ENCODE peak calls at places on chromosomes 13 and 19, in four cellular contexts. U is heart left ventricle, Y is tibial nerve, B is prostate gland. N is an unnamed sample.

GRCh38 chr19:33629826-33630375 is 8.1 kb downstream of the CHST8 start:
- DNase-seq in U (no peak), Y (no peak), B (no peak), N (no peak)

GRCh38 chr13:45340422-45341033 is 455 bp downstream of the TPT1 start:
- DNase-seq in U (peak; percentile 96), Y (peak; percentile 78), B (peak; percentile 91), N (peak; percentile 91)

GRCh38 chr19:45767410-45767880 is 1.6 kb downstream of the SIX5 start:
- DNase-seq in U (peak; percentile 87), Y (peak; percentile 81), B (peak; percentile 83), N (peak; percentile 77)

GRCh38 chr13:59364508-59365187 is 799.1 kb downstream of the DIAPH3 start:
- DNase-seq in U (no peak), Y (no peak), B (no peak), N (no peak)

GRCh38 chr19:6890421-6890913 is 3.1 kb downstream of the ADGRE1 start:
- DNase-seq in U (no peak), Y (no peak), B (no peak), N (no peak)

GRCh38 chr19:9362905-9363304 is at the start of gene ZNF177:
- DNase-seq in U (no peak), Y (no peak), B (no peak), N (peak; percentile 75)

GRCh38 chr19:42422092-42422575 is 5.1 kb downstream of the LIPE start:
- DNase-seq in U (peak; percentile 64), Y (no peak), B (no peak), N (no peak)

GRCh38 chr19:30254214-30254613 is 118.0 kb upstream of the ZNF536 start:
- DNase-seq in U (no peak), Y (no peak), B (no peak), N (no peak)

GRCh38 chr13:21825801-21826200 is 154.9 kb downstream of the FGF9 start:
- DNase-seq in U (no peak), Y (no peak), B (no peak), N (no peak)

GRCh38 chr19:1019980-1020867 is 699 bp downstream of the TMEM259 start:
- DNase-seq in U (peak; percentile 79), Y (no peak), B (no peak), N (peak; percentile 54)

GRCh38 chr13:110106726-110107125 is 200.2 kb downstream of the COL4A1 start:
- DNase-seq in U (no peak), Y (no peak), B (no peak), N (peak; percentile 64)

GRCh38 chr19:16825312-16826168 is 3.7 kb upstream of the SIN3B start:
- DNase-seq in U (no peak), Y (peak; percentile 28), B (peak; percentile 54), N (peak; percentile 92)

GRCh38 chr19:927707-928401 is 2.0 kb downstream of the ARID3A start:
- DNase-seq in U (no peak), Y (no peak), B (no peak), N (no peak)

GRCh38 chr13:36275190-36276002 is 22.2 kb downstream of the CCDC169 start:
- DNase-seq in U (no peak), Y (no peak), B (peak; percentile 55), N (peak; percentile 71)

GRCh38 chr19:54415208-54415900 is at the start of gene TTYH1:
- DNase-seq in U (no peak), Y (no peak), B (no peak), N (peak; percentile 59)

GRCh38 chr19:49473868-49474544 is at the start of gene FLT3LG:
- DNase-seq in U (peak; percentile 90), Y (peak; percentile 50), B (peak; percentile 56), N (peak; percentile 66)

GRCh38 chr19:7547153-7547552 is 11.6 kb downstream of the PNPLA6 start:
- DNase-seq in U (no peak), Y (no peak), B (no peak), N (no peak)

GRCh38 chr13:41224113-41225110 is 30.0 kb upstream of the KBTBD7 start:
- DNase-seq in U (no peak), Y (no peak), B (no peak), N (no peak)

GRCh38 chr13:46179576-46180368 is 2.2 kb downstream of the LCP1 start:
- DNase-seq in U (peak; percentile 62), Y (no peak), B (no peak), N (peak; percentile 33)

GRCh38 chr19:55467236-55468053 is 2.9 kb upstream of the C19orf85 start:
- DNase-seq in U (peak; percentile 88), Y (peak; percentile 63), B (peak; percentile 27), N (peak; percentile 79)

GRCh38 chr19:33468361-33469170 is 53.0 kb downstream of the PEPD start:
- DNase-seq in U (no peak), Y (no peak), B (no peak), N (no peak)

GRCh38 chr19:1251503-1252220 is 3.3 kb downstream of the MIDN start:
- DNase-seq in U (peak; percentile 91), Y (no peak), B (peak; percentile 42), N (no peak)

GRCh38 chr19:14786421-14786851 is 8.1 kb upstream of the ADGRE2 start:
- DNase-seq in U (peak; percentile 71), Y (no peak), B (peak; percentile 14), N (peak; percentile 56)

GRCh38 chr19:45455707-45456499 is 11.9 kb upstream of the FOSB start:
- DNase-seq in U (peak; percentile 90), Y (peak; percentile 67), B (peak; percentile 94), N (peak; percentile 81)

GRCh38 chr19:41739361-41739760 is 16.0 kb upstream of the CEACAM6 start:
- DNase-seq in U (no peak), Y (no peak), B (no peak), N (no peak)

GRCh38 chr19:16457195-16457953 is 14.4 kb downstream of the EPS15L1 start:
- DNase-seq in U (peak; percentile 81), Y (no peak), B (no peak), N (no peak)

GRCh38 chr19:35388277-35389054 is 17.6 kb downstream of the GPR42 start:
- DNase-seq in U (no peak), Y (no peak), B (peak; percentile 65), N (no peak)

GRCh38 chr13:30191491-30192100 is 115.8 kb downstream of the KATNAL1 start:
- DNase-seq in U (no peak), Y (no peak), B (no peak), N (no peak)

GRCh38 chr13:41945926-41946325 is 15.0 kb downstream of the VWA8 start:
- DNase-seq in U (no peak), Y (no peak), B (no peak), N (no peak)

GRCh38 chr13:79645569-79645968 is 164.6 kb downstream of the NDFIP2 start:
- DNase-seq in U (no peak), Y (no peak), B (no peak), N (no peak)

GRCh38 chr19:13848811-13849241 is 28.1 kb upstream of the NANOS3 start:
- DNase-seq in U (no peak), Y (no peak), B (no peak), N (no peak)

GRCh38 chr19:12163841-12164240 is 945 bp downstream of the ZNF136 start:
- DNase-seq in U (no peak), Y (no peak), B (no peak), N (no peak)

GRCh38 chr13:75091707-75092106 is 390.3 kb downstream of the TBC1D4 start:
- DNase-seq in U (no peak), Y (no peak), B (no peak), N (no peak)

GRCh38 chr13:44921931-44922758 is 67.1 kb downstream of the NUFIP1 start:
- DNase-seq in U (no peak), Y (peak; percentile 54), B (peak; percentile 93), N (peak; percentile 64)

GRCh38 chr19:58407658-58408151 is 744 bp upstream of the ZNF584 start:
- DNase-seq in U (no peak), Y (no peak), B (no peak), N (peak; percentile 41)

GRCh38 chr19:19627716-19628498 is at the start of gene LPAR2:
- DNase-seq in U (no peak), Y (no peak), B (peak; percentile 69), N (peak; percentile 87)

GRCh38 chr19:38331728-38332127 is 3.9 kb upstream of the CATSPERG start:
- DNase-seq in U (no peak), Y (no peak), B (no peak), N (no peak)
- TF ChIP-seq POLR2A in U (no peak), Y (no peak), B (no peak), N (no peak)

GRCh38 chr13:113506025-113506685 is 15.6 kb upstream of the DCUN1D2 start:
- DNase-seq in U (no peak), Y (no peak), B (no peak), N (no peak)
- TF ChIP-seq POLR2A in U (no peak), Y (no peak), B (no peak), N (no peak)

DNA sequence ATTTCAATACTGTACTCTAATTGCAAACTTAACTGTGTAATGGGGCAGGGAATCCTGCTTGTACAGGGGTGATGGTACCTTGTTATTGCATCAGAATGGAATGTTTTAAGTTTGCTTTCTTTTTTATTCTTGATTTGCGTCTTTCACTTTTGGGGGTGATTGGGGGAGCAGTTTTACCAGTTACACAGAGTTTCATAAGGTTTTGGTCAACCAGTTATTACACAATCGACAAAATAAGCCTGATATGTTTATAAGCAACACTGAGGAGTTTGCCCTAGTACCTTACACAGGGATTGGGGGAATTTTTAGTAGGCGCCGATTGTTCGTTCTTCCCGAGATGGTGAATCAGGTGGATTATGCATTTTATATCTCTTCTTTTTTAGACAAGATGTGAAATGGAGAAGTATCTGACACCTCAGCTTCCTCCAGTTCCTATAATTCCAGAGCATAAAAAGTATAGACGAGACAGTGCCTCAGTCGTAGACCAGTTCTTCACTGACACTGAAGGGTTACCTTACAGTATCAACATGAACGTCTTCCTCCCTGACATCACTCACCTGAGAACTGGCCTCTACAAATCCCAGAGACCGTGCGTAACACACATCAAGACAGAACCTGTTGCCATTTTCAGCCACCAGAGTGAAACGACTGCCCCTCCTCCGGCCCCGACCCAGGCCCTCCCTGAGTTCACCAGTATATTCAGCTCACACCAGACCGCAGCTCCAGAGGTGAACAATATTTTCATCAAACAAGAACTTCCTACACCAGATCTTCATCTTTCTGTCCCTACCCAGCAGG is 2.9 kb downstream of the KLF5 start:
- DNase-seq in U (no peak), Y (no peak), B (peak; percentile 40), N (no peak)
- TF ChIP-seq POLR2A in U (no peak), Y (no peak), B (no peak), N (no peak)

GRCh38 chr19:47273313-47274070 is 1.2 kb upstream of the INAFM1 start:
- DNase-seq in U (peak; percentile 95), Y (peak; percentile 89), B (peak; percentile 93), N (peak; percentile 94)

GRCh38 chr19:47274071-47274890 is at the start of gene INAFM1:
- DNase-seq in U (peak; percentile 100), Y (peak; percentile 98), B (peak; percentile 99), N (peak; percentile 99)

GRCh38 chr19:47274891-47275865 is 493 bp downstream of the INAFM1 start:
- DNase-seq in U (peak; percentile 76), Y (no peak), B (no peak), N (peak; percentile 35)

GRCh38 chr19:47272448-47273312 is 2.0 kb upstream of the INAFM1 start:
- DNase-seq in U (no peak), Y (peak; percentile 32), B (peak; percentile 37), N (peak; percentile 37)

DNA sequence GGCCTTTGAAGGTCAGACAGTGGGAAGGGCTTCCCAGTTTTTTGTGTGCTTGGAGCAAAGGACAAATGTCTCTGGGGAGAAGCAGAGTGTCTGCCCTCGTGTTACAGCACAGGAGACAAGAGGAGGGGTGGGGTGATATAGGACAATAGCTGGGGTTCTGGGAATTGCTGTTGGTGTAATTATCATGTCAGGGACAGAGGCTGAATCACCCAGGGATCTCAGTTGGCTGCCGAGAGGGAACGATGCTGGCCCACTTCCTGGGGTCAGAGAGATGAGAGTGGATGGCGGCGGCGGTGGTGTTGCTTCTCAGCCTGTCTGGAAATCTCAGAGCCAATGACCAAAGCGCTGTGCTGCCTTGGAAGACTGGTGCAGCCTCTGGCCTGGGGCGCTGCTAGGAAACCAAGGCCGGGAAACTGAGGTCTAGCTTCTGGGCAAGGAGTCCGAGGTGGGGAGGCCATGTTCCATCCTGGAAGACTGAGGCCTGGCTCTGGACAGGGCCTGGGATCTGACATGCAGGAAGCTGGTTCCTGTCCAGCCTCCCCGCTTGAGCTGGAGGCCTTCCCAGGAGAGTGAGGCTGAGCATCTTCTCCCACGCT is 1.3 kb downstream of the INAFM1 start:
- DNase-seq in U (no peak), Y (no peak), B (no peak), N (peak; percentile 66)
- TF ChIP-seq POLR2A in U (no peak), Y (no peak), B (no peak), N (no peak)

N was measured in testis.